ENCODE peak calls at places on chromosomes 16 and 17, in six cellular contexts. M is mucosa of descending colon, O is BE2C, C is IMR-90, R is endodermal cell, Y is GM12865. A is an unnamed sample.

GRCh38 chr16:678858-679807 is 1.1 kb upstream of the STUB1 start:
- DNase-seq in M (peak; percentile 70), O (peak; percentile 90), C (peak; percentile 30), R (peak; percentile 90), Y (peak; percentile 66), A (peak; percentile 38)

GRCh38 chr16:51224317-51224716 is 73.2 kb upstream of the SALL1 start:
- DNase-seq in M (no peak), O (no peak), C (no peak), R (no peak), Y (no peak), A (no peak)

GRCh38 chr16:4320030-4320429 is 4.2 kb downstream of the GLIS2 start:
- DNase-seq in M (no peak), O (no peak), C (no peak), R (no peak), Y (no peak), A (peak; percentile 30)

GRCh38 chr16:28062261-28063046 is 1.1 kb downstream of the GSG1L start:
- DNase-seq in M (no peak), O (no peak), C (no peak), R (no peak), Y (no peak), A (no peak)

GRCh38 chr16:70753228-70753627 is 47.7 kb downstream of the VAC14 start:
- DNase-seq in M (no peak), O (no peak), C (no peak), R (no peak), Y (no peak), A (no peak)

GRCh38 chr17:80785477-80786178 is 206.0 kb upstream of the CHMP6 start:
- DNase-seq in M (no peak), O (no peak), C (no peak), R (peak; percentile 58), Y (no peak), A (no peak)

GRCh38 chr17:73942668-73943415 is 260.6 kb upstream of the RPL38 start:
- DNase-seq in M (no peak), O (no peak), C (no peak), R (peak; percentile 28), Y (no peak), A (no peak)

GRCh38 chr17:27939489-27940465 is 46.6 kb upstream of the LYRM9 start:
- DNase-seq in M (no peak), O (no peak), C (no peak), R (peak; percentile 75), Y (peak; percentile 48), A (no peak)

GRCh38 chr17:81842725-81843504 is 8.1 kb upstream of the PPP1R27 start:
- DNase-seq in M (no peak), O (no peak), C (no peak), R (no peak), Y (no peak), A (peak; percentile 88)

GRCh38 chr16:53207810-53208752 is 153.3 kb downstream of the CHD9 start:
- DNase-seq in M (peak; percentile 68), O (peak; percentile 67), C (peak; percentile 83), R (peak; percentile 78), Y (peak; percentile 88), A (peak; percentile 89)

GRCh38 chr17:15171433-15172047 is 93.6 kb downstream of the PMP22 start:
- DNase-seq in M (peak; percentile 59), O (peak; percentile 57), C (peak; percentile 75), R (peak; percentile 96), Y (peak; percentile 6), A (peak; percentile 78)

GRCh38 chr16:3431779-3432219 is 11.5 kb downstream of the ZNF597 start:
- DNase-seq in M (peak; percentile 40), O (peak; percentile 88), C (peak; percentile 31), R (no peak), Y (no peak), A (peak; percentile 41)

GRCh38 chr16:14194706-14195105 is 123.6 kb downstream of the MRTFB start:
- DNase-seq in M (no peak), O (no peak), C (no peak), R (no peak), Y (no peak), A (no peak)

GRCh38 chr17:19003966-19004600 is 481 bp downstream of the FAM83G start:
- DNase-seq in M (peak; percentile 75), O (no peak), C (peak; percentile 36), R (peak; percentile 94), Y (peak; percentile 66), A (peak; percentile 15)

GRCh38 chr17:46732754-46733398 is 85.6 kb downstream of the WNT3 start:
- DNase-seq in M (no peak), O (no peak), C (no peak), R (peak; percentile 92), Y (no peak), A (no peak)

GRCh38 chr17:10114931-10115535 is 83.4 kb downstream of the GAS7 start:
- DNase-seq in M (peak; percentile 69), O (no peak), C (peak; percentile 97), R (peak; percentile 80), Y (peak; percentile 57), A (peak; percentile 98)

GRCh38 chr17:48522031-48522593 is 8.7 kb downstream of the HOXB1 start:
- DNase-seq in M (no peak), O (no peak), C (peak; percentile 58), R (peak; percentile 70), Y (no peak), A (no peak)

GRCh38 chr17:82808921-82809905 is 30.6 kb downstream of the ZNF750 start:
- DNase-seq in M (no peak), O (peak; percentile 42), C (peak; percentile 16), R (no peak), Y (no peak), A (peak; percentile 4)

GRCh38 chr16:89199241-89200123 is 855 bp downstream of the SLC22A31 start:
- DNase-seq in M (no peak), O (no peak), C (no peak), R (no peak), Y (no peak), A (no peak)

GRCh38 chr16:53090591-53091507 is 36.1 kb downstream of the CHD9 start:
- DNase-seq in M (peak; percentile 77), O (no peak), C (peak; percentile 98), R (no peak), Y (peak; percentile 80), A (peak; percentile 100)

GRCh38 chr17:44352922-44353655 is 8.0 kb downstream of the GRN start:
- DNase-seq in M (no peak), O (no peak), C (no peak), R (no peak), Y (no peak), A (no peak)

GRCh38 chr16:54285414-54286066 is 1.0 kb downstream of the IRX3 start:
- DNase-seq in M (no peak), O (no peak), C (no peak), R (peak; percentile 73), Y (no peak), A (peak; percentile 39)
- TF ChIP-seq CTCF in M (no peak), O (no peak), C (no peak), R (peak; percentile 45), Y (no peak), A (no peak)

DNA sequence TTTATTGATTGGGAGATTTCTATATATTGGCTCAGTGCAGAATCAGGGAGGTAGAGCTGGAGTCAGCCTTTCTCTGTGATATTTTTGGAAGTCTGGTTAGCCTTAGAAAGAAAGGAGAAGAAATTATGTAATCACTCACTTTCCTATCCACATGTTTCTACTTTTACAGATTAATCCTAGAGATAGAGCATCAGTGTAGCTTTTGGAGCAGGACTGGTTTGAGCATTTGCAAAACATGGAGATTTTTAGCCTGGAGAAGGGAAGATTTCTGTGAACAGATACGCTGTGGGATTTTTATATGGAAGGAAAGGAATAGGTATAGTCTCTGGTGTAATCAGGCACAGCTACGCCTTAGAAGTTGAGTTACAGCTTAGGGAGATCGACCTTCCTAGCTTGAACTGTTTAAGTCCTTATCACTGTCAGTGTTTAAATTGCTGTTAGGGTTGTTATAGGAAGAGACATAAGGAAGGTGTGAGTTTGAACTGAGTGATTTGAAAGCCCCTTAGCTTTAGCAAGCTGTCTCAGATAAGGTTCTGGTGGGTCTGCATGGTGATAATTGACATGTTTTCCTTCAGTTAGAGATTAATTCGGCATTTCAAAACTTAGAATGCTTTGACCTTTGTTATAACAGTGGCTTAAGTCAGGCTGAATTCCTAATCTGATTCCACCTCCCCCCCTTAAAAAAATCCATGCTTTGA is 20.5 kb downstream of the METTL9 start:
- DNase-seq in M (no peak), O (no peak), C (no peak), R (no peak), Y (no peak), A (no peak)
- H3K4me3 ChIP-seq in M (no peak overlapping the region), O (no peak overlapping the region), C (no peak overlapping the region), R (no peak overlapping the region), Y (no peak overlapping the region), A (no peak overlapping the region)

GRCh38 chr17:61584266-61584665 is 6.8 kb downstream of the NACA2 start:
- DNase-seq in M (no peak), O (no peak), C (no peak), R (no peak), Y (no peak), A (no peak)

GRCh38 chr17:61583660-61584264 is 7.3 kb downstream of the NACA2 start:
- DNase-seq in M (no peak), O (no peak), C (no peak), R (no peak), Y (no peak), A (no peak)

GRCh38 chr17:61582593-61582992 is 8.4 kb downstream of the NACA2 start:
- DNase-seq in M (no peak), O (no peak), C (no peak), R (no peak), Y (no peak), A (no peak)

GRCh38 chr17:61581611-61582349 is 9.2 kb downstream of the NACA2 start:
- DNase-seq in M (no peak), O (no peak), C (peak; percentile 2), R (no peak), Y (no peak), A (no peak)

DNA sequence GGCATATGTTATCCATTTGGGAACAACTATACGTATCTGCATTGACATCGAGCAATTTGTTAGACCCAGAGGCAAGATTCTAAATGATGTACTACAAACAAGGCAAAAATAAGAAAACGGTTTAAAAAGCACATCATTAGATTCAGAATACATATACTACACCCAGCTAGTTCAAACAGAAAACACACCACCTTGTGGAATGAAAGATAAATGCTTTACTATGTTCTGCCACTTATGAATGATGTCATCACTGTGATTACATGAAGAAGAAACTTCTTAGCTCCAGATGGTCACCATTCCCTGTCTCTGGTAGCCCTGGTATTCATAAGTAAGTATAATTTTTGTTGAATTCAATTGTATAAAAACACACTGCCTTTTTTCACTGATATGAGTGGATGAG is 7.8 kb downstream of the NACA2 start:
- DNase-seq in M (no peak), O (peak; percentile 32), C (peak; percentile 83), R (no peak), Y (peak; percentile 20), A (peak; percentile 76)
- TF ChIP-seq CTCF in M (no peak), O (peak; percentile 53), C (peak; percentile 45), R (peak; percentile 39), Y (peak; percentile 12), A (peak; percentile 52)

GRCh38 chr17:4740584-4740983 is 856 bp upstream of the CXCL16 start:
- DNase-seq in M (no peak), O (no peak), C (no peak), R (no peak), Y (no peak), A (no peak)

GRCh38 chr17:4740025-4740351 is 260 bp upstream of the CXCL16 start:
- DNase-seq in M (no peak), O (no peak), C (no peak), R (no peak), Y (no peak), A (no peak)

GRCh38 chr17:4741544-4741943 is 1.8 kb upstream of the CXCL16 start:
- DNase-seq in M (no peak), O (no peak), C (no peak), R (no peak), Y (no peak), A (no peak)

GRCh38 chr17:4738136-4739121 is 1.2 kb upstream of the ZMYND15 start:
- DNase-seq in M (peak; percentile 59), O (no peak), C (no peak), R (peak; percentile 71), Y (no peak), A (no peak)

GRCh38 chr17:4739122-4740024 is at the start of the genes CXCL16 and ZMYND15:
- DNase-seq in M (peak; percentile 77), O (peak; percentile 11), C (no peak), R (peak; percentile 83), Y (peak; percentile 50), A (peak; percentile 26)
- H3K4me3 ChIP-seq in M (peak within 1 kb of the TSS; percentile 25), O (peak within 1 kb of the TSS; percentile 47), C (peak within 1 kb of the TSS; percentile 90), R (peak within 1 kb of the TSS; percentile 75), Y (peak within 1 kb of the TSS; percentile 82), A (peak within 1 kb of the TSS; percentile 49)

A was measured in fibroblast of mammary gland.